ENCODE peak calls at places on chromosome 6, in five cellular contexts. F is heart left ventricle, W is AG10803, B is cardiac fibroblast, Z is GM10248. N is an unnamed sample.

GRCh38 chr6:37099442-37099841 is 70.5 kb upstream of the PIM1 start:
- DNase-seq in F (no peak), W (no peak), B (peak), Z (no peak), N (no peak)

GRCh38 chr6:78593898-78594666 is 273.3 kb upstream of the IRAK1BP1 start:
- DNase-seq in F (no peak), W (no peak), B (no peak), Z (no peak), N (no peak)

GRCh38 chr6:169387809-169388383 is 134.2 kb upstream of the THBS2 start:
- DNase-seq in F (no peak), W (no peak), B (no peak), Z (no peak), N (no peak)

GRCh38 chr6:15509335-15509933 is 153.4 kb downstream of the DTNBP1 start:
- DNase-seq in F (no peak), W (no peak), B (no peak), Z (no peak), N (no peak)

GRCh38 chr6:19812512-19813119 is 24.6 kb upstream of the ID4 start:
- DNase-seq in F (no peak), W (peak), B (peak), Z (no peak), N (peak)

GRCh38 chr6:135962731-135963130 is 111.2 kb downstream of the PDE7B start:
- DNase-seq in F (no peak), W (peak), B (peak), Z (no peak), N (no peak)

GRCh38 chr6:21181866-21182265 is 411.7 kb upstream of the SOX4 start:
- DNase-seq in F (no peak), W (no peak), B (no peak), Z (no peak), N (peak)

GRCh38 chr6:15280023-15280422 is 34.2 kb downstream of the JARID2 start:
- DNase-seq in F (no peak), W (peak), B (peak), Z (no peak), N (no peak)

GRCh38 chr6:144179237-144179636 is 28.9 kb downstream of the STX11 start:
- DNase-seq in F (no peak), W (no peak), B (no peak), Z (no peak), N (no peak)

GRCh38 chr6:27687154-27688013 is 214.5 kb upstream of the ZNF184 start:
- DNase-seq in F (peak), W (peak), B (peak), Z (peak), N (peak)

GRCh38 chr6:7827142-7827541 is 83.4 kb downstream of the TXNDC5 start:
- DNase-seq in F (no peak), W (peak), B (peak), Z (no peak), N (no peak)

GRCh38 chr6:2485116-2485515 is 239.7 kb upstream of the GMDS start:
- DNase-seq in F (no peak), W (no peak), B (no peak), Z (no peak), N (no peak)

GRCh38 chr6:127932708-127933107 is 31.9 kb upstream of the THEMIS start:
- DNase-seq in F (no peak), W (no peak), B (no peak), Z (no peak), N (no peak)

GRCh38 chr6:127532991-127533390 is 13.9 kb upstream of the MTCL3 start:
- DNase-seq in F (no peak), W (no peak), B (peak), Z (no peak), N (no peak)

GRCh38 chr6:45577836-45578504 is 200.2 kb upstream of the SUPT3H start:
- DNase-seq in F (no peak), W (peak), B (peak), Z (no peak), N (no peak)

GRCh38 chr6:146700078-146700686 is 101.4 kb downstream of the ADGB start:
- DNase-seq in F (peak), W (peak), B (peak), Z (peak), N (peak)

GRCh38 chr6:109453594-109454482 is 1.7 kb downstream of the MICAL1 start:
- DNase-seq in F (no peak), W (peak), B (peak), Z (peak), N (no peak)

GRCh38 chr6:135784493-135784892 is 67.0 kb upstream of the PDE7B start:
- DNase-seq in F (no peak), W (no peak), B (no peak), Z (no peak), N (no peak)

GRCh38 chr6:63615590-63615989 is 20.0 kb upstream of the PHF3 start:
- DNase-seq in F (no peak), W (no peak), B (no peak), Z (no peak), N (no peak)

GRCh38 chr6:39451831-39452230 is 129.3 kb upstream of the KCNK16 start:
- DNase-seq in F (no peak), W (no peak), B (peak), Z (no peak), N (peak)

GRCh38 chr6:1325471-1326309 is 13.8 kb downstream of the FOXQ1 start:
- DNase-seq in F (no peak), W (peak), B (peak), Z (no peak), N (no peak)

GRCh38 chr6:110971458-110971857 is 10.4 kb upstream of the RPF2 start:
- DNase-seq in F (no peak), W (no peak), B (peak), Z (no peak), N (no peak)

GRCh38 chr6:112004397-112005341 is 49.2 kb upstream of the CCN6 start:
- DNase-seq in F (peak), W (peak), B (no peak), Z (no peak), N (no peak)

GRCh38 chr6:138004423-138005287 is 102.6 kb downstream of the PERP start:
- DNase-seq in F (no peak), W (peak), B (peak), Z (peak), N (peak)

GRCh38 chr6:55636406-55637102 is 57.6 kb upstream of the HMGCLL1 start:
- DNase-seq in F (no peak), W (no peak), B (peak), Z (no peak), N (no peak)

GRCh38 chr6:53119772-53120409 is 28.8 kb downstream of the GCM1 start:
- DNase-seq in F (no peak), W (peak), B (peak), Z (no peak), N (no peak)

GRCh38 chr6:106975699-106976032 is 1.1 kb upstream of the CD24 start:
- DNase-seq in F (no peak), W (no peak), B (no peak), Z (no peak), N (no peak)
- TF ChIP-seq CTCF in F (no peak), W (no peak), B (no peak), Z (no peak), N (no peak)

GRCh38 chr6:75306074-75306473 is 21.5 kb upstream of the TMEM30A start:
- DNase-seq in F (no peak), W (no peak), B (no peak), Z (no peak), N (no peak)

GRCh38 chr6:75308250-75308988 is 23.8 kb upstream of the TMEM30A start:
- DNase-seq in F (no peak), W (no peak), B (no peak), Z (no peak), N (peak)

GRCh38 chr6:75307364-75308004 is 22.9 kb upstream of the TMEM30A start:
- DNase-seq in F (no peak), W (no peak), B (no peak), Z (no peak), N (peak)

GRCh38 chr6:75302280-75302679 is 17.7 kb upstream of the TMEM30A start:
- DNase-seq in F (no peak), W (no peak), B (no peak), Z (no peak), N (no peak)

GRCh38 chr6:75305573-75305972 is 21.0 kb upstream of the TMEM30A start:
- DNase-seq in F (no peak), W (no peak), B (no peak), Z (no peak), N (no peak)
- TF ChIP-seq CTCF in F (no peak), W (no peak), B (no peak), Z (no peak), N (no peak)

GRCh38 chr6:71383891-71384489 is 95.4 kb downstream of the OGFRL1 start:
- DNase-seq in F (no peak), W (peak), B (peak), Z (peak), N (peak)
- TF ChIP-seq CTCF in F (peak), W (peak), B (peak), Z (peak), N (peak)

DNA sequence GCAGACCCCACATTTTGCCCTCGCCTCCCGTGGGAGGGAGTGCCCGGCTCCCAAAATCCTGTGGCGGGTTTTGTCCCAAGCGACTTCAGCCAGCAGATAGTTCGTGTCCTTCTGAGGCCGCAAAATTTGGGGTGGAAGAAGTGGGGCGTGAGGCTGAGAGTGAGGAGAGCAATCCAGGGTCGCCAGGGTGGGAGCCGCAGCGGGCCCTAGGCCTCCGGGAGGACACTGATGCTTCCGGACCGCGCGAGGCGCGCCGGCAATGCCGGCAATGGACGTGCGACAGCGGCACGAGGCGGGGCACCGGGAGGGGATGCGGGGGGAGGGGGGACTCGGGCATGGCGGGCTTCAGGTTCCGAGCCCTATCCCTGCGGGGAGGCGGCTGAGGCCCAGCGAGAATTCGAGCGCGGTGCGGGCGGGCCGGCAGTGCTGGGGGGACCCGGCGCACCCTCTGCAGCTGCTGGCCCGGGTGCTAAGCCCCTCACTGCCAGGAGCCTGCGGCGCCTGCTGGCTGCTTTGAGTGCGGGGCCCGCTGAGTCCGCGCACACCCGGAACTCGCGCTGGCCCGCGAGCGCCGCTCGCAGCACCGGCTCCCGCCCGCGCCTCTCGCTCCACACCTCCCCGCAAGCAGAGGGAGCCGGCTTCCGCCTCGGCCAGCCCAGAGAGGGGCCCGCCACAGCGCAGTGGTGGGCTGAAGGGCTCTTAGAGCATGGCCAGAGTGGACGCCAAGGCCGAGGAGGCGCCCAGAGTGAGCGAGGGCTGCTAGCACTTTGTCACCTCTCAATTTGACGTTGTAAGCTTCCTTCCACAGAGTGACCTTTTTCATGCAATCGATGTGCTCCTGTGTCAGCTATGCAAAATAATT is 143.8 kb downstream of the LPA start:
- DNase-seq in F (peak), W (peak), B (peak), Z (peak), N (peak)
- TF ChIP-seq CTCF in F (no peak), W (no peak), B (no peak), Z (no peak), N (no peak)

GRCh38 chr6:87944541-87944954 is 103.1 kb upstream of the SPACA1 start:
- DNase-seq in F (peak), W (peak), B (peak), Z (no peak), N (peak)
- TF ChIP-seq CTCF in F (no peak), W (peak), B (peak), Z (peak), N (peak)

DNA sequence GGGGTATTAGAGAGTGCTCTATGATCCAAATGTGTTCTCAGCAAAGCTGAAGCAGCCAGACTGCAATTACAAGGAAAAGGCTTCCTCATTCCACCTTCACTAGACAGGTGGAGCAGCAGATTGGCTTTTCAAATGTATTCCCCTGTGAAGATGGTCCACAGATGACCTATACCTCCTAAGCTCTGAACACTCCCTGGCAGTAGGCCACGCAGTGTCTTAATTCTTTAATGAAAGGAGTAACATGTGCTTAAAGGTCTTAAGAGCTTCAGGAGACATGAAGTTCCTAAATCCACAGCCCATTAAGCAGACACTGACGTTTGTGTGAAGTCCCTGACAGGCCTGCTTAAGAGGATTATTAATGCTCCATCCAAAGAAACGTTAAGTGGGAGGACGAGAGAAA is 138.9 kb upstream of the NUP153 start:
- DNase-seq in F (no peak), W (no peak), B (no peak), Z (no peak), N (no peak)
- TF ChIP-seq CTCF in F (no peak), W (no peak), B (no peak), Z (no peak), N (no peak)

DNA sequence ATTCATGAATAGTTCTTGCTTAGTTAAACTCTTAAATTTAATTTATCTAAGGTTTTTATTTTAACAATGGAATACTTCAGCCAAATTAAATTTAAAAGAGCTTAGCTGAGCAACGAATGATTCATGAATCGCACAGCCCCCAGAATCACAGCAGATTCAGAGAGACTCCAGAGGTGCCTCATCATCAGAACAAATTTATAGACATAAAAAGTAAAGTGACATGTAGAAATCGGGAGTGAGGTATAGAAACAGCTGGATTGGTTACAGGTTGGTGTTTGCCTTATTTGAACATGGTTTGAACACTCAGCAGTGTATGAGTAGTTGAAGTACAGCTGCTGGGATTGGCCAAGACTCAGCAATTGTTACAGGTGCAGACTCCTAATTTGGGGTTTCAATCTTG is 132.7 kb upstream of the MAP3K4 start:
- DNase-seq in F (no peak), W (no peak), B (no peak), Z (no peak), N (no peak)
- TF ChIP-seq CTCF in F (no peak), W (no peak), B (no peak), Z (no peak), N (no peak)

DNA sequence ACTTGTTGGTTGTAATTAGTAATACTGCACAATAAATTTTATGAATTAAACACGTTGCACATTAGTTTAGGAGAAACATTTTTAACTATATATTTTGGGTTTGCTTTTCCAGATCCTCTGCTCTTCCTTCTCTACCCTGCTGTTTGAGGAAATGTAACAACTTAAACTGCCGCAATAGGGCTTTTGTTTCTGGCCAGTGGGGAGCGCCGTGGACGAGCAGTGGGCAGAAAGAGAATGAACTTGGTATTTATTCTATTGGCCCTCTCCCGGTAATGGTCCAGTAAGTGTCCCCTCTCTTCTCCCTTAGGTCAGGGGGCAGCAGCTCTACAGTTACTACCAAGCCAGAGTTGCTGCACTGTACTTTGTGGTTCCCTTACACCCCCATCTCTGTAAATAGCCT is 35.2 kb upstream of the EPHA7 start:
- DNase-seq in F (no peak), W (no peak), B (no peak), Z (no peak), N (no peak)
- TF ChIP-seq CTCF in F (no peak), W (no peak), B (no peak), Z (no peak), N (no peak)

GRCh38 chr6:158519354-158519753 is 40.5 kb upstream of the TMEM181 start:
- DNase-seq in F (no peak), W (no peak), B (no peak), Z (no peak), N (no peak)

GRCh38 chr6:158517038-158517437 is 42.9 kb upstream of the TMEM181 start:
- DNase-seq in F (no peak), W (no peak), B (no peak), Z (no peak), N (peak)

GRCh38 chr6:158517581-158517980 is 42.3 kb upstream of the TMEM181 start:
- DNase-seq in F (no peak), W (no peak), B (no peak), Z (peak), N (peak)

GRCh38 chr6:158519761-158520160 is 40.1 kb upstream of the TMEM181 start:
- DNase-seq in F (no peak), W (no peak), B (no peak), Z (no peak), N (no peak)

DNA sequence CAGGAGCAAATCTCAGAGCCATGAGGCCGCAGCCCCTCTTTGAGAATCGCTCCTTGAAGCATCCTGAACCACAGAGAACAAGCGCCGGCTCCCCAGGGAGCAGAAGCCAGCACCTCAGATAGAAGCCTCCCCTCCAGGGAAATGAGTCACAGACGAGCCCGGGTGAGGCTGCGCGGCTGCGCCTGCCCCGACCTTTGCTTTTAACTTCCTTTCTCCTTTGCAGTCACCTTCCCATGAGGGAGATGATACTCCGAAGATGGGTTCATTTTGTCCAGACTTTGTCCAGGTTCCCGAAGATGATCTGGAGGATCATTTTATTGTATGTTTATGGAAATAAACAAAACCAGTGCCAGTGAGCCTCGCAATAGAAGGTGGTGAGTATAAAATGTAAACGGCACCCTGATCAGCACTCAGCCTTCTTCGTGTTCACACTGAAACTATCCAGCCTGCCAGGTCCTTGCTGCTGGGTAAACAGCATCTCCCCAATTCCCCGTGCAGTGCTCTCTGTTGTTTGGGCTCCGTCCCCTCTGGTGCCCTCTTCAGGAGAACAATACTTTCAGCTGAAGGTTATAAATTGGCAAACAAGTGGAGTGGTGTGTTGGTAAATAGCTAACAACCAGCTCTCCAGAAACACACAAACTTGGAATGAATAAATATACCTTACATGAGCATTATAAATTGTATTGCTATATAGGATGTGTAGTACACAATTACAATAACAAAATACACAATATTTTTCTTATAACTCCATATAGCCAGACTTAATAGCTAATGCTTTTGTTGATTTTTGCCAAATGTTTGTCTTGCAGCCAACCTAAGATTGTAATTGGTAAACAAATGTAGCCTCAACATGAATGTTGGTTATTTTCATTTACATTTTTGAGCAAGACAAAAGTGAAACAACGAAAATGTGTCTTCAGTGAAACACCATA is 41.4 kb upstream of the TMEM181 start:
- DNase-seq in F (peak), W (peak), B (peak), Z (peak), N (peak)
- TF ChIP-seq CTCF in F (peak), W (peak), B (peak), Z (peak), N (peak)

N was measured in GM12865.